ENCODE peak calls at places on chromosomes 1 and 21, in ten cellular contexts. One of them, this sample, is unnamed.

GRCh38 chr1:38529337-38529860 is 330.2 kb downstream of the RRAGC start:
- DNase-seq in endodermal cell: no peak
- DNase-seq in pancreas: no peak
- DNase-seq in AG10803: no peak
- DNase-seq in AG04450: no peak
- DNase-seq in fibroblast of lung: no peak
- DNase-seq in left ventricle myocardium inferior: no peak
- DNase-seq in cardiac fibroblast: no peak
- DNase-seq in mammary epithelial cell: no peak
- DNase-seq in K562: no peak
- DNase-seq in this sample: no peak

GRCh38 chr1:162091681-162092524 is 22.4 kb downstream of the NOS1AP start:
- DNase-seq in endodermal cell: peak
- DNase-seq in pancreas: no peak
- DNase-seq in AG10803: no peak
- DNase-seq in AG04450: no peak
- DNase-seq in fibroblast of lung: no peak
- DNase-seq in left ventricle myocardium inferior: no peak
- DNase-seq in cardiac fibroblast: no peak
- DNase-seq in mammary epithelial cell: no peak
- DNase-seq in K562: no peak
- DNase-seq in this sample: no peak

GRCh38 chr21:27741736-27742135 is 774.8 kb upstream of the ADAMTS5 start:
- DNase-seq in endodermal cell: no peak
- DNase-seq in pancreas: no peak
- DNase-seq in AG10803: peak
- DNase-seq in AG04450: no peak
- DNase-seq in fibroblast of lung: no peak
- DNase-seq in left ventricle myocardium inferior: no peak
- DNase-seq in cardiac fibroblast: peak
- DNase-seq in mammary epithelial cell: no peak
- DNase-seq in K562: no peak
- DNase-seq in this sample: no peak

GRCh38 chr1:23810818-23811420 is 10.4 kb upstream of the GALE start:
- DNase-seq in endodermal cell: peak
- DNase-seq in pancreas: no peak
- DNase-seq in AG10803: no peak
- DNase-seq in AG04450: no peak
- DNase-seq in fibroblast of lung: no peak
- DNase-seq in left ventricle myocardium inferior: no peak
- DNase-seq in cardiac fibroblast: peak
- DNase-seq in mammary epithelial cell: peak
- DNase-seq in K562: peak
- DNase-seq in this sample: peak

GRCh38 chr21:33162436-33162921 is 67.3 kb upstream of the IFNAR2 start:
- DNase-seq in endodermal cell: no peak
- DNase-seq in pancreas: no peak
- DNase-seq in AG10803: no peak
- DNase-seq in AG04450: no peak
- DNase-seq in fibroblast of lung: no peak
- DNase-seq in left ventricle myocardium inferior: no peak
- DNase-seq in cardiac fibroblast: no peak
- DNase-seq in mammary epithelial cell: no peak
- DNase-seq in K562: no peak
- DNase-seq in this sample: no peak

GRCh38 chr1:92192246-92192645 is 25.5 kb upstream of the C1orf146 start:
- DNase-seq in endodermal cell: no peak
- DNase-seq in pancreas: no peak
- DNase-seq in AG10803: no peak
- DNase-seq in AG04450: no peak
- DNase-seq in fibroblast of lung: no peak
- DNase-seq in left ventricle myocardium inferior: no peak
- DNase-seq in cardiac fibroblast: no peak
- DNase-seq in mammary epithelial cell: no peak
- DNase-seq in K562: no peak
- DNase-seq in this sample: no peak

GRCh38 chr21:42188663-42189062 is 30.3 kb upstream of the ABCG1 start:
- DNase-seq in endodermal cell: no peak
- DNase-seq in pancreas: no peak
- DNase-seq in AG10803: no peak
- DNase-seq in AG04450: no peak
- DNase-seq in fibroblast of lung: no peak
- DNase-seq in left ventricle myocardium inferior: no peak
- DNase-seq in cardiac fibroblast: no peak
- DNase-seq in mammary epithelial cell: no peak
- DNase-seq in K562: no peak
- DNase-seq in this sample: no peak

GRCh38 chr1:31111290-31111951 is 45.9 kb upstream of the PUM1 start:
- DNase-seq in endodermal cell: peak
- DNase-seq in pancreas: peak
- DNase-seq in AG10803: peak
- DNase-seq in AG04450: no peak
- DNase-seq in fibroblast of lung: peak
- DNase-seq in left ventricle myocardium inferior: peak
- DNase-seq in cardiac fibroblast: peak
- DNase-seq in mammary epithelial cell: peak
- DNase-seq in K562: no peak
- DNase-seq in this sample: no peak

GRCh38 chr1:113215015-113215414 is 142.0 kb downstream of the LRIG2 start:
- DNase-seq in endodermal cell: no peak
- DNase-seq in pancreas: no peak
- DNase-seq in AG10803: no peak
- DNase-seq in AG04450: no peak
- DNase-seq in fibroblast of lung: no peak
- DNase-seq in left ventricle myocardium inferior: no peak
- DNase-seq in cardiac fibroblast: no peak
- DNase-seq in mammary epithelial cell: no peak
- DNase-seq in K562: no peak
- DNase-seq in this sample: no peak

GRCh38 chr1:243315455-243315854 is 59.6 kb downstream of the SDCCAG8 start:
- DNase-seq in endodermal cell: no peak
- DNase-seq in pancreas: no peak
- DNase-seq in AG10803: peak
- DNase-seq in AG04450: no peak
- DNase-seq in fibroblast of lung: peak
- DNase-seq in left ventricle myocardium inferior: no peak
- DNase-seq in cardiac fibroblast: no peak
- DNase-seq in mammary epithelial cell: no peak
- DNase-seq in K562: no peak
- DNase-seq in this sample: peak

GRCh38 chr1:19643113-19643512 is 998 bp upstream of the NBL1 start:
- DNase-seq in endodermal cell: peak
- DNase-seq in pancreas: no peak
- DNase-seq in AG10803: peak
- DNase-seq in AG04450: no peak
- DNase-seq in fibroblast of lung: peak
- DNase-seq in left ventricle myocardium inferior: no peak
- DNase-seq in cardiac fibroblast: peak
- DNase-seq in mammary epithelial cell: peak
- DNase-seq in K562: peak
- DNase-seq in this sample: no peak

GRCh38 chr21:36117276-36117675 is 17.6 kb upstream of the CBR3 start:
- DNase-seq in endodermal cell: no peak
- DNase-seq in pancreas: no peak
- DNase-seq in AG10803: no peak
- DNase-seq in AG04450: no peak
- DNase-seq in fibroblast of lung: no peak
- DNase-seq in left ventricle myocardium inferior: no peak
- DNase-seq in cardiac fibroblast: no peak
- DNase-seq in mammary epithelial cell: no peak
- DNase-seq in K562: no peak
- DNase-seq in this sample: no peak

GRCh38 chr1:199335496-199335895 is 692.0 kb upstream of the NR5A2 start:
- DNase-seq in endodermal cell: no peak
- DNase-seq in pancreas: no peak
- DNase-seq in AG10803: peak
- DNase-seq in AG04450: no peak
- DNase-seq in fibroblast of lung: peak
- DNase-seq in left ventricle myocardium inferior: no peak
- DNase-seq in cardiac fibroblast: peak
- DNase-seq in mammary epithelial cell: no peak
- DNase-seq in K562: no peak
- DNase-seq in this sample: no peak

GRCh38 chr1:42385283-42385682 is 4.7 kb downstream of the RIMKLA start:
- DNase-seq in endodermal cell: no peak
- DNase-seq in pancreas: no peak
- DNase-seq in AG10803: peak
- DNase-seq in AG04450: no peak
- DNase-seq in fibroblast of lung: peak
- DNase-seq in left ventricle myocardium inferior: no peak
- DNase-seq in cardiac fibroblast: peak
- DNase-seq in mammary epithelial cell: no peak
- DNase-seq in K562: no peak
- DNase-seq in this sample: no peak

GRCh38 chr21:14591277-14591876 is 45.3 kb upstream of the SAMSN1 start:
- DNase-seq in endodermal cell: no peak
- DNase-seq in pancreas: no peak
- DNase-seq in AG10803: no peak
- DNase-seq in AG04450: no peak
- DNase-seq in fibroblast of lung: no peak
- DNase-seq in left ventricle myocardium inferior: no peak
- DNase-seq in cardiac fibroblast: peak
- DNase-seq in mammary epithelial cell: no peak
- DNase-seq in K562: no peak
- DNase-seq in this sample: peak

DNA sequence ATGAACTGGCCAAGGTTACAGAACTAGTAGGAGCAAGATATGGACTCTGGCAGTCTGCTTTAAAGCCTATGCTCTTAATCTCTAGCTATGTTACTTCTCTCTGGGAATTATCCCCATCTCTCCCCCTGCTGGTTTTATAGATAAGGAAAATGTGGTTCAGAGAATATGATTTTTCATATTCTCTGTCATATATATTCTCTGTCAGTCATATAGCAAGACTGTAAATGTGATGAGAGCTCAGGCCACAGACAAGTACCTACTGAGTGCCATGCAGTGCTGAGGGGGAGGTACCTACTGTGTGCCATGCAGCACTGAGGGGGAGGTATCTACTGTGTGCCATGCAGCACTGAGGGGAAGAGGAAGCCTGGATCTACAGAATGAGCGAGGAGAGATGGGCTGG is 220.3 kb upstream of the FGGY start:
- DNase-seq in endodermal cell: no peak
- DNase-seq in pancreas: no peak
- DNase-seq in AG10803: peak
- DNase-seq in AG04450: no peak
- DNase-seq in fibroblast of lung: no peak
- DNase-seq in left ventricle myocardium inferior: no peak
- DNase-seq in cardiac fibroblast: peak
- DNase-seq in mammary epithelial cell: no peak
- DNase-seq in K562: peak
- DNase-seq in this sample: no peak
- TF ChIP-seq CTCF in endodermal cell: no peak
- TF ChIP-seq CTCF in pancreas: no peak
- TF ChIP-seq CTCF in AG10803: peak
- TF ChIP-seq CTCF in AG04450: peak
- TF ChIP-seq CTCF in fibroblast of lung: peak
- TF ChIP-seq CTCF in left ventricle myocardium inferior: peak
- TF ChIP-seq CTCF in cardiac fibroblast: peak
- TF ChIP-seq CTCF in mammary epithelial cell: peak
- TF ChIP-seq CTCF in K562: peak
- TF ChIP-seq CTCF in this sample: no peak

GRCh38 chr1:18599096-18599495 is 31.6 kb upstream of the PAX7 start:
- DNase-seq in endodermal cell: no peak
- DNase-seq in pancreas: no peak
- DNase-seq in AG10803: no peak
- DNase-seq in AG04450: no peak
- DNase-seq in fibroblast of lung: no peak
- DNase-seq in left ventricle myocardium inferior: no peak
- DNase-seq in cardiac fibroblast: no peak
- DNase-seq in mammary epithelial cell: no peak
- DNase-seq in K562: no peak
- DNase-seq in this sample: no peak
- H3K4me3 ChIP-seq in endodermal cell: no peak
- H3K4me3 ChIP-seq in pancreas: no peak
- H3K4me3 ChIP-seq in AG10803: no peak
- H3K4me3 ChIP-seq in AG04450: no peak
- H3K4me3 ChIP-seq in fibroblast of lung: no peak
- H3K4me3 ChIP-seq in left ventricle myocardium inferior: no peak
- H3K4me3 ChIP-seq in cardiac fibroblast: no peak
- H3K4me3 ChIP-seq in mammary epithelial cell: no peak
- H3K4me3 ChIP-seq in K562: no peak
- H3K4me3 ChIP-seq in this sample: no peak

GRCh38 chr1:95287078-95287477 is 53.1 kb downstream of the RWDD3 start:
- DNase-seq in endodermal cell: no peak
- DNase-seq in pancreas: no peak
- DNase-seq in AG10803: no peak
- DNase-seq in AG04450: no peak
- DNase-seq in fibroblast of lung: no peak
- DNase-seq in left ventricle myocardium inferior: no peak
- DNase-seq in cardiac fibroblast: peak
- DNase-seq in mammary epithelial cell: no peak
- DNase-seq in K562: no peak
- DNase-seq in this sample: no peak
- TF ChIP-seq CTCF in endodermal cell: peak
- TF ChIP-seq CTCF in pancreas: no peak
- TF ChIP-seq CTCF in AG10803: no peak
- TF ChIP-seq CTCF in AG04450: no peak
- TF ChIP-seq CTCF in fibroblast of lung: no peak
- TF ChIP-seq CTCF in left ventricle myocardium inferior: no peak
- TF ChIP-seq CTCF in cardiac fibroblast: no peak
- TF ChIP-seq CTCF in mammary epithelial cell: peak
- TF ChIP-seq CTCF in K562: peak
- TF ChIP-seq CTCF in this sample: no peak

GRCh38 chr1:246788895-246789338 is 64.7 kb downstream of the SCCPDH start:
- DNase-seq in endodermal cell: peak
- DNase-seq in pancreas: no peak
- DNase-seq in AG10803: peak
- DNase-seq in AG04450: no peak
- DNase-seq in fibroblast of lung: peak
- DNase-seq in left ventricle myocardium inferior: no peak
- DNase-seq in cardiac fibroblast: no peak
- DNase-seq in mammary epithelial cell: no peak
- DNase-seq in K562: peak
- DNase-seq in this sample: no peak
- H3K4me3 ChIP-seq in endodermal cell: no peak
- H3K4me3 ChIP-seq in pancreas: peak
- H3K4me3 ChIP-seq in AG10803: no peak
- H3K4me3 ChIP-seq in AG04450: no peak
- H3K4me3 ChIP-seq in fibroblast of lung: no peak
- H3K4me3 ChIP-seq in left ventricle myocardium inferior: peak
- H3K4me3 ChIP-seq in cardiac fibroblast: no peak
- H3K4me3 ChIP-seq in mammary epithelial cell: no peak
- H3K4me3 ChIP-seq in K562: no peak
- H3K4me3 ChIP-seq in this sample: no peak

GRCh38 chr1:206469933-206470691 is at the start of gene IKBKE:
- DNase-seq in endodermal cell: peak
- DNase-seq in pancreas: no peak
- DNase-seq in AG10803: peak
- DNase-seq in AG04450: peak
- DNase-seq in fibroblast of lung: peak
- DNase-seq in left ventricle myocardium inferior: no peak
- DNase-seq in cardiac fibroblast: peak
- DNase-seq in mammary epithelial cell: peak
- DNase-seq in K562: no peak
- DNase-seq in this sample: peak
- TF ChIP-seq CTCF in endodermal cell: peak
- TF ChIP-seq CTCF in pancreas: no peak
- TF ChIP-seq CTCF in AG10803: peak
- TF ChIP-seq CTCF in AG04450: peak
- TF ChIP-seq CTCF in fibroblast of lung: peak
- TF ChIP-seq CTCF in left ventricle myocardium inferior: peak
- TF ChIP-seq CTCF in cardiac fibroblast: peak
- TF ChIP-seq CTCF in mammary epithelial cell: peak
- TF ChIP-seq CTCF in K562: peak
- TF ChIP-seq CTCF in this sample: peak